ENCODE peak calls at places on chromosomes 7 and 10, in five cellular contexts. One of them, this sample, is unnamed.

GRCh38 chr7:24381919-24382505 is 98.0 kb downstream of the NPY start:
- DNase-seq in foreskin keratinocyte: peak
- DNase-seq in H1: no peak
- DNase-seq in sigmoid colon: no peak
- DNase-seq in colonic mucosa: no peak
- DNase-seq in this sample: no peak

GRCh38 chr10:36765777-36766176 is 359.6 kb upstream of the ANKRD30A start:
- DNase-seq in sigmoid colon: no peak
- DNase-seq in foreskin keratinocyte: no peak
- DNase-seq in colonic mucosa: no peak
- DNase-seq in H1: no peak
- DNase-seq in this sample: no peak

GRCh38 chr10:116684781-116685180 is 57.6 kb downstream of the HSPA12A start:
- DNase-seq in colonic mucosa: no peak
- DNase-seq in sigmoid colon: no peak
- DNase-seq in foreskin keratinocyte: no peak
- DNase-seq in H1: no peak
- DNase-seq in this sample: no peak

GRCh38 chr10:113553149-113553548 is 296 bp downstream of the HABP2 start:
- DNase-seq in colonic mucosa: no peak
- DNase-seq in foreskin keratinocyte: no peak
- DNase-seq in sigmoid colon: no peak
- DNase-seq in H1: no peak
- DNase-seq in this sample: no peak

GRCh38 chr7:100949931-100950443 is 653 bp downstream of the MUC3A start:
- DNase-seq in foreskin keratinocyte: no peak
- DNase-seq in sigmoid colon: no peak
- DNase-seq in H1: peak
- DNase-seq in colonic mucosa: no peak
- DNase-seq in this sample: no peak

GRCh38 chr7:47488969-47489342 is 93.0 kb downstream of the TNS3 start:
- DNase-seq in sigmoid colon: no peak
- DNase-seq in foreskin keratinocyte: no peak
- DNase-seq in H1: no peak
- DNase-seq in colonic mucosa: no peak
- DNase-seq in this sample: no peak

GRCh38 chr7:20783716-20784310 is 2.9 kb downstream of the SP8 start:
- DNase-seq in H1: peak
- DNase-seq in sigmoid colon: no peak
- DNase-seq in colonic mucosa: peak
- DNase-seq in foreskin keratinocyte: no peak
- DNase-seq in this sample: no peak

GRCh38 chr10:47195274-47195885 is 104.6 kb upstream of the GDF10 start:
- DNase-seq in sigmoid colon: no peak
- DNase-seq in H1: no peak
- DNase-seq in foreskin keratinocyte: no peak
- DNase-seq in colonic mucosa: no peak
- DNase-seq in this sample: no peak

GRCh38 chr7:134710511-134710853 is 63.8 kb downstream of the BPGM start:
- DNase-seq in colonic mucosa: no peak
- DNase-seq in sigmoid colon: no peak
- DNase-seq in H1: no peak
- DNase-seq in foreskin keratinocyte: no peak
- DNase-seq in this sample: no peak

GRCh38 chr10:46001187-46001756 is 29.0 kb downstream of the TIMM23 start:
- DNase-seq in foreskin keratinocyte: no peak
- DNase-seq in colonic mucosa: no peak
- DNase-seq in sigmoid colon: no peak
- DNase-seq in H1: no peak
- DNase-seq in this sample: no peak

GRCh38 chr7:94975316-94975715 is 67.9 kb downstream of the PPP1R9A start:
- DNase-seq in foreskin keratinocyte: peak
- DNase-seq in H1: no peak
- DNase-seq in sigmoid colon: no peak
- DNase-seq in colonic mucosa: no peak
- DNase-seq in this sample: no peak

GRCh38 chr10:22321831-22322662 is 1.1 kb downstream of the BMI1 start:
- DNase-seq in foreskin keratinocyte: no peak
- DNase-seq in H1: peak
- DNase-seq in sigmoid colon: peak
- DNase-seq in colonic mucosa: peak
- DNase-seq in this sample: no peak

GRCh38 chr7:130990178-130990832 is 256.3 kb upstream of the KLF14 start:
- DNase-seq in H1: no peak
- DNase-seq in sigmoid colon: no peak
- DNase-seq in foreskin keratinocyte: no peak
- DNase-seq in colonic mucosa: peak
- DNase-seq in this sample: no peak

GRCh38 chr7:14841086-14841485 is 61.5 kb downstream of the DGKB start:
- DNase-seq in foreskin keratinocyte: no peak
- DNase-seq in colonic mucosa: no peak
- DNase-seq in H1: no peak
- DNase-seq in sigmoid colon: no peak
- DNase-seq in this sample: no peak

GRCh38 chr10:91340613-91341362 is 69.4 kb upstream of the HECTD2 start:
- DNase-seq in foreskin keratinocyte: peak
- DNase-seq in sigmoid colon: no peak
- DNase-seq in colonic mucosa: no peak
- DNase-seq in H1: no peak
- DNase-seq in this sample: peak

GRCh38 chr10:11154809-11155208 is 137.1 kb downstream of the CELF2 start:
- DNase-seq in foreskin keratinocyte: peak
- DNase-seq in sigmoid colon: no peak
- DNase-seq in H1: no peak
- DNase-seq in colonic mucosa: no peak
- DNase-seq in this sample: no peak

GRCh38 chr7:116710764-116711452 is 38.9 kb downstream of the MET start:
- DNase-seq in H1: no peak
- DNase-seq in foreskin keratinocyte: no peak
- DNase-seq in sigmoid colon: no peak
- DNase-seq in colonic mucosa: no peak
- DNase-seq in this sample: peak

GRCh38 chr10:107771066-107771465 is 606.6 kb upstream of the SORCS1 start:
- DNase-seq in sigmoid colon: no peak
- DNase-seq in H1: no peak
- DNase-seq in colonic mucosa: no peak
- DNase-seq in foreskin keratinocyte: no peak
- DNase-seq in this sample: no peak

DNA sequence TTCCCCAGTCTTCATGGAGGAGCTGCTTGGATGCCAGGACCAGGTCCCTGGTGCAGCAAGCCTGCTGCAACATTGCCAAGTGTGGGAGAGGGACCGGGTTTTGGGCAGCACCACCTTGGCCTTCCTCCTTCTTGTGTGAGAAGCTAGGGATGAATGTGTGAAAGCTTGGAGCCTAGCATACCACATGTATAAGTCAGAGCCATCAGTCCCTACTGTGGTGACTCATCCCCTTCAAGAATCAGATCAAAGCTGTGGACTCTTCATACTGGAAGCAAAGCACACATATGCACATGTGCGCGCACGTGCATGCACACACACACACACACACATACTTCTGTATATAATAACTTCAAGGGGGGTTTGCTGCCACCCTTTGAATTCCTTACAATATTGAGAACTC is 527.8 kb downstream of the LRMDA start:
- DNase-seq in sigmoid colon: no peak
- DNase-seq in colonic mucosa: no peak
- DNase-seq in H1: no peak
- DNase-seq in foreskin keratinocyte: peak
- DNase-seq in this sample: no peak
- H3K27ac ChIP-seq in sigmoid colon: no peak
- H3K27ac ChIP-seq in colonic mucosa: no peak
- H3K27ac ChIP-seq in H1: no peak
- H3K27ac ChIP-seq in foreskin keratinocyte: no peak
- H3K27ac ChIP-seq in this sample: no peak

GRCh38 chr7:5514440-5515035 is 90.9 kb upstream of the TNRC18 start:
- DNase-seq in H1: no peak
- DNase-seq in colonic mucosa: no peak
- DNase-seq in foreskin keratinocyte: no peak
- DNase-seq in sigmoid colon: no peak
- DNase-seq in this sample: no peak
- H3K27ac ChIP-seq in H1: peak
- H3K27ac ChIP-seq in colonic mucosa: peak
- H3K27ac ChIP-seq in foreskin keratinocyte: peak
- H3K27ac ChIP-seq in sigmoid colon: peak
- H3K27ac ChIP-seq in this sample: peak

DNA sequence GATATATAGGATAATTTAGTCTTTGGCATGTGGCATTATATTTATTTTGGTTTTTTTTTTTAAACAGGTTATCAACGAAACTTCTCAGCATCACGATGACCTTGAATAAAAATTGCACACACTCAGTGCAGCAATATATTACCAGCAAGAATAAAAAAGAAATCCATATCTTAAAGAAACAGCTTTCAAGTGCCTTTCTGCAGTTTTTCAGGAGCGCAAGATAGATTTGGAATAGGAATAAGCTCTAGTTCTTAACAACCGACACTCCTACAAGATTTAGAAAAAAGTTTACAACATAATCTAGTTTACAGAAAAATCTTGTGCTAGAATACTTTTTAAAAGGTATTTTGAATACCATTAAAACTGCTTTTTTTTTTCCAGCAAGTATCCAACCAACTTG is 9.1 kb downstream of the VIM start:
- DNase-seq in H1: no peak
- DNase-seq in foreskin keratinocyte: no peak
- DNase-seq in colonic mucosa: no peak
- DNase-seq in sigmoid colon: no peak
- DNase-seq in this sample: no peak
- H3K27ac ChIP-seq in H1: no peak
- H3K27ac ChIP-seq in foreskin keratinocyte: no peak
- H3K27ac ChIP-seq in colonic mucosa: no peak
- H3K27ac ChIP-seq in sigmoid colon: no peak
- H3K27ac ChIP-seq in this sample: no peak

GRCh38 chr7:96708872-96709271 is 774 bp downstream of the SEM1 start:
- DNase-seq in foreskin keratinocyte: no peak
- DNase-seq in sigmoid colon: no peak
- DNase-seq in colonic mucosa: no peak
- DNase-seq in H1: no peak
- DNase-seq in this sample: no peak
- H3K27ac ChIP-seq in foreskin keratinocyte: peak
- H3K27ac ChIP-seq in sigmoid colon: peak
- H3K27ac ChIP-seq in colonic mucosa: peak
- H3K27ac ChIP-seq in H1: peak
- H3K27ac ChIP-seq in this sample: peak

DNA sequence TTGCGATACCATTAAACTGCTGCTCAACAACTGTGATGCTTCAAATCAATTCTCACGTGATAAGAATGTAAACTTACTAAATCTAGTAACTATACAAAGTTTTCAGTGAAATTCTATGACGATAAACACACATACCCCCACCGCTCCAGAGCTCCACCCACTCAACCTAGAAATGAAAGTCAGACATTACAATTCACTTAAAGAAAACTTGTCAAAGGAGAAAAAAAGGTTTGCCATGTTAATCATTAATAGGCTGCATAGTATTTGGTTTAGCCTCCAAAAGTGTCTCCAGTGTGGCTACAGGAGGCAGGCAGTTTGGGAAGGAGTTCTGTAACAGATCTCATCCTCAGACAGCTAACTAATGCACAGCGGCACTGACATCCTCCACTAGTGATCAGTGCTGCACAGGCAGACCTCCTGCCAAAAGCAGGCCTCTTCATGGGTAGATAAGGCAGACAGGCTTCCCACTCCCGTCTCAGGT is 3.1 kb downstream of the HERPUD2 start:
- DNase-seq in foreskin keratinocyte: no peak
- DNase-seq in H1: no peak
- DNase-seq in sigmoid colon: no peak
- DNase-seq in colonic mucosa: no peak
- DNase-seq in this sample: no peak
- H3K27ac ChIP-seq in foreskin keratinocyte: no peak
- H3K27ac ChIP-seq in H1: no peak
- H3K27ac ChIP-seq in sigmoid colon: peak
- H3K27ac ChIP-seq in colonic mucosa: peak
- H3K27ac ChIP-seq in this sample: no peak

GRCh38 chr7:114930829-114931655 is 9.1 kb downstream of the MDFIC start:
- DNase-seq in sigmoid colon: no peak
- DNase-seq in foreskin keratinocyte: no peak
- DNase-seq in H1: no peak
- DNase-seq in colonic mucosa: no peak
- DNase-seq in this sample: no peak
- H3K27ac ChIP-seq in sigmoid colon: peak
- H3K27ac ChIP-seq in foreskin keratinocyte: no peak
- H3K27ac ChIP-seq in H1: no peak
- H3K27ac ChIP-seq in colonic mucosa: peak
- H3K27ac ChIP-seq in this sample: no peak

GRCh38 chr10:12631787-12632562 is 282.6 kb downstream of the CAMK1D start:
- DNase-seq in sigmoid colon: no peak
- DNase-seq in colonic mucosa: peak
- DNase-seq in H1: no peak
- DNase-seq in foreskin keratinocyte: no peak
- DNase-seq in this sample: no peak

GRCh38 chr10:12633776-12634390 is 284.5 kb downstream of the CAMK1D start:
- DNase-seq in sigmoid colon: no peak
- DNase-seq in H1: no peak
- DNase-seq in colonic mucosa: no peak
- DNase-seq in foreskin keratinocyte: no peak
- DNase-seq in this sample: no peak

GRCh38 chr10:12628964-12629766 is 279.8 kb downstream of the CAMK1D start:
- DNase-seq in sigmoid colon: no peak
- DNase-seq in colonic mucosa: peak
- DNase-seq in foreskin keratinocyte: no peak
- DNase-seq in H1: no peak
- DNase-seq in this sample: no peak

GRCh38 chr10:12629767-12630165 is 280.4 kb downstream of the CAMK1D start:
- DNase-seq in sigmoid colon: no peak
- DNase-seq in colonic mucosa: no peak
- DNase-seq in H1: no peak
- DNase-seq in foreskin keratinocyte: no peak
- DNase-seq in this sample: no peak

DNA sequence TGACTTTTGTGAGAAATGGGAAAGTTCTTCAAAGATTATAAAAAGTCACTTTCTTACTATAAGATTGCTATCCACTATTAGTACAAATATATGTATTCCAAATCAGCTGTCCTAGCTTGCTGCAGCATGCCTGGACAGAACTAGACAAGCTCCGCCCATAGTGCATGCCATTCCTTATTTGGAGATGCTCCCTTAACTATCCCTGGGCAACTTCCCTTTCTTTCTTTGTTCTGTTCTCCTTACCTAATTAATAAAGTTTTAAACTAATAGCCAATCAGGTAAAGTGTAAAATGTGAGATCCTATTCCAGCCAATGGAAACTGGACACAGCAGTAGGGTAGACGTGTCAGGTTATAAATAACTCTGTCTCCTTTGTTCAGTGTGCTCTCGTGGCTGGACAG is 281.9 kb downstream of the CAMK1D start:
- DNase-seq in H1: no peak
- DNase-seq in foreskin keratinocyte: peak
- DNase-seq in sigmoid colon: no peak
- DNase-seq in colonic mucosa: peak
- DNase-seq in this sample: no peak
- H3K27ac ChIP-seq in H1: no peak
- H3K27ac ChIP-seq in foreskin keratinocyte: no peak
- H3K27ac ChIP-seq in sigmoid colon: no peak
- H3K27ac ChIP-seq in colonic mucosa: peak
- H3K27ac ChIP-seq in this sample: no peak

GRCh38 chr10:28768227-28768626 is 90.9 kb downstream of the BAMBI start:
- DNase-seq in sigmoid colon: no peak
- DNase-seq in H1: peak
- DNase-seq in foreskin keratinocyte: no peak
- DNase-seq in colonic mucosa: no peak
- DNase-seq in this sample: no peak
- H3K27ac ChIP-seq in sigmoid colon: no peak
- H3K27ac ChIP-seq in H1: no peak
- H3K27ac ChIP-seq in foreskin keratinocyte: no peak
- H3K27ac ChIP-seq in colonic mucosa: no peak
- H3K27ac ChIP-seq in this sample: no peak

This sample was measured in epithelial cell of prostate.